ENCODE peak calls at places on chromosome 5, in seven cellular contexts. One of them, this sample, is unnamed.
A peak's percentile ranks its signal among the peaks of the same experiment; 100 is the strongest.

GRCh38 chr5:136396886-136397285 is 31.5 kb upstream of the TRPC7 start:
- DNase-seq in brain microvascular endothelial cell: no peak
- DNase-seq in WERI-Rb-1: peak; percentile 70
- DNase-seq in cardiac fibroblast: no peak
- DNase-seq in Peyer's patch: no peak
- DNase-seq in uterus: no peak
- DNase-seq in PC-3: no peak
- DNase-seq in this sample: no peak

GRCh38 chr5:133775584-133776304 is 163.4 kb upstream of the FSTL4 start:
- DNase-seq in brain microvascular endothelial cell: no peak
- DNase-seq in WERI-Rb-1: no peak
- DNase-seq in cardiac fibroblast: no peak
- DNase-seq in Peyer's patch: no peak
- DNase-seq in uterus: no peak
- DNase-seq in PC-3: no peak
- DNase-seq in this sample: no peak

GRCh38 chr5:176388003-176388340 is 426 bp downstream of the NOP16 start:
- DNase-seq in brain microvascular endothelial cell: peak; percentile 22
- DNase-seq in WERI-Rb-1: no peak
- DNase-seq in cardiac fibroblast: peak; percentile 30
- DNase-seq in Peyer's patch: no peak
- DNase-seq in uterus: no peak
- DNase-seq in PC-3: peak; percentile 23
- DNase-seq in this sample: no peak

GRCh38 chr5:66875325-66875724 is 279.1 kb downstream of the MAST4 start:
- DNase-seq in brain microvascular endothelial cell: no peak
- DNase-seq in WERI-Rb-1: no peak
- DNase-seq in cardiac fibroblast: no peak
- DNase-seq in Peyer's patch: no peak
- DNase-seq in uterus: no peak
- DNase-seq in PC-3: no peak
- DNase-seq in this sample: no peak

GRCh38 chr5:126503602-126504104 is 80.4 kb downstream of the GRAMD2B start:
- DNase-seq in brain microvascular endothelial cell: peak; percentile 45
- DNase-seq in WERI-Rb-1: no peak
- DNase-seq in cardiac fibroblast: peak; percentile 85
- DNase-seq in Peyer's patch: no peak
- DNase-seq in uterus: peak; percentile 66
- DNase-seq in PC-3: no peak
- DNase-seq in this sample: peak; percentile 79

GRCh38 chr5:67246108-67246507 is 49.5 kb upstream of the CD180 start:
- DNase-seq in brain microvascular endothelial cell: peak; percentile 60
- DNase-seq in WERI-Rb-1: peak; percentile 16
- DNase-seq in cardiac fibroblast: peak; percentile 95
- DNase-seq in Peyer's patch: no peak
- DNase-seq in uterus: no peak
- DNase-seq in PC-3: peak; percentile 70
- DNase-seq in this sample: peak; percentile 67

GRCh38 chr5:170302729-170303501 is 5.3 kb upstream of the LCP2 start:
- DNase-seq in brain microvascular endothelial cell: no peak
- DNase-seq in WERI-Rb-1: no peak
- DNase-seq in cardiac fibroblast: peak; percentile 29
- DNase-seq in Peyer's patch: no peak
- DNase-seq in uterus: peak; percentile 58
- DNase-seq in PC-3: no peak
- DNase-seq in this sample: no peak

GRCh38 chr5:171092194-171092593 is 216.9 kb upstream of the TLX3 start:
- DNase-seq in brain microvascular endothelial cell: peak; percentile 59
- DNase-seq in WERI-Rb-1: no peak
- DNase-seq in cardiac fibroblast: peak; percentile 62
- DNase-seq in Peyer's patch: no peak
- DNase-seq in uterus: no peak
- DNase-seq in PC-3: peak; percentile 73
- DNase-seq in this sample: no peak

GRCh38 chr5:131375351-131375750 is 111.5 kb downstream of the CDC42SE2 start:
- DNase-seq in brain microvascular endothelial cell: no peak
- DNase-seq in WERI-Rb-1: no peak
- DNase-seq in cardiac fibroblast: no peak
- DNase-seq in Peyer's patch: no peak
- DNase-seq in uterus: no peak
- DNase-seq in PC-3: no peak
- DNase-seq in this sample: no peak

GRCh38 chr5:95080026-95080425 is 204.9 kb downstream of the MCTP1 start:
- DNase-seq in brain microvascular endothelial cell: no peak
- DNase-seq in WERI-Rb-1: no peak
- DNase-seq in cardiac fibroblast: peak; percentile 2
- DNase-seq in Peyer's patch: no peak
- DNase-seq in uterus: no peak
- DNase-seq in PC-3: no peak
- DNase-seq in this sample: no peak
- H3K4me3 ChIP-seq in brain microvascular endothelial cell: peak overlapping the region; percentile 64
- H3K4me3 ChIP-seq in WERI-Rb-1: no peak overlapping the region
- H3K4me3 ChIP-seq in cardiac fibroblast: no peak overlapping the region
- H3K4me3 ChIP-seq in Peyer's patch: peak overlapping the region; percentile 38
- H3K4me3 ChIP-seq in uterus: peak overlapping the region; percentile 2
- H3K4me3 ChIP-seq in PC-3: peak overlapping the region; percentile 77
- H3K4me3 ChIP-seq in this sample: peak overlapping the region; percentile 53

GRCh38 chr5:88885043-88885442 is 2.1 kb upstream of the MEF2C start:
- DNase-seq in brain microvascular endothelial cell: no peak
- DNase-seq in WERI-Rb-1: no peak
- DNase-seq in cardiac fibroblast: no peak
- DNase-seq in Peyer's patch: no peak
- DNase-seq in uterus: no peak
- DNase-seq in PC-3: no peak
- DNase-seq in this sample: no peak

GRCh38 chr5:88882321-88883038 is 504 bp downstream of the MEF2C start:
- DNase-seq in brain microvascular endothelial cell: peak; percentile 22
- DNase-seq in WERI-Rb-1: no peak
- DNase-seq in cardiac fibroblast: peak; percentile 16
- DNase-seq in Peyer's patch: no peak
- DNase-seq in uterus: no peak
- DNase-seq in PC-3: peak; percentile 21
- DNase-seq in this sample: no peak

GRCh38 chr5:88884435-88884877 is 1.5 kb upstream of the MEF2C start:
- DNase-seq in brain microvascular endothelial cell: no peak
- DNase-seq in WERI-Rb-1: no peak
- DNase-seq in cardiac fibroblast: peak; percentile 20
- DNase-seq in Peyer's patch: no peak
- DNase-seq in uterus: no peak
- DNase-seq in PC-3: no peak
- DNase-seq in this sample: no peak

GRCh38 chr5:88883059-88883565 is at the start of gene MEF2C:
- DNase-seq in brain microvascular endothelial cell: peak; percentile 83
- DNase-seq in WERI-Rb-1: peak; percentile 53
- DNase-seq in cardiac fibroblast: peak; percentile 92
- DNase-seq in Peyer's patch: peak; percentile 73
- DNase-seq in uterus: peak; percentile 80
- DNase-seq in PC-3: peak; percentile 83
- DNase-seq in this sample: peak; percentile 12

DNA sequence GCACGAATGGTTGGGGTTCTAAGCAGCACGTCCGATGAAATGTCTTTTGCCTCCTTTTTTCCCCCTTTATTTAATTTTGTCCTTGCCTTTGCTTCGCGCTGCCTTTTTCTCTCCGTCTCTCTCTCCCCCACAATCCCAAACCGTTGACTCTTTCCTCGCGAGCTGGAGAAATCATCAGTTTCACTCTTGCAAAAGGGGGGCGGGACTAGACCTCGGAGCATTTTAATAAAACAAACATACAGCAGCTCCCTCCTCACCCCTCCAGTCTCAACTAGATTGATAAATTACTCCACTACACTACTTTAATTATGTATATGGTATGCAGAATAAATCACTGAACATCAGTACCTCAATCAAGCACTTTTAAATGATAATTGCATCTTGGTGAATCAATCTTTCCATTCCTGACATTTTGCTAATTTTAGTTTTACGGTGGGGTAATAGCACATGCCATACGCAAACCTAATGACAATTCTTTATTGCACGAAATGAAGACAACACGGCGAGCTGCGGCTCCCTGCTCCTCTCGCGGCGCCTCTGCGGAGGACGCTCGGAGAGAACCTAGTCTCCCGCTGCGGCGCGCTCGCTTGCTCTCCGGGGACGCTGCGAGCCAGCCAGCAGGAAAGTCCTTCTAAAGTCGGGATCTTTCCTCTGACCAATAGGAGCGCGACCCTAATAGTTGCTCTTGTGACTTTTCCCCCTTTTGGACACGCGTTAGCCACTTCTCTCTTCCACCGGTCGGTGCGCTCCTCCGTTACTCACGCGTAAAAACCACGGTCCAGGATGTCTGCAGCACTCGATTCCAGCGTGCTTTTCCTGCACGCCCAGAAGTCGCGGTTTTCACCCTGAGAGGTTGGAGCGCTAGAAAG is 816 bp upstream of the MEF2C start:
- DNase-seq in brain microvascular endothelial cell: peak; percentile 76
- DNase-seq in WERI-Rb-1: peak; percentile 38
- DNase-seq in cardiac fibroblast: peak; percentile 83
- DNase-seq in Peyer's patch: peak; percentile 60
- DNase-seq in uterus: peak; percentile 83
- DNase-seq in PC-3: peak; percentile 67
- DNase-seq in this sample: peak; percentile 19
- TF ChIP-seq CTCF in brain microvascular endothelial cell: peak; percentile 19
- TF ChIP-seq CTCF in WERI-Rb-1: no peak
- TF ChIP-seq CTCF in cardiac fibroblast: no peak
- TF ChIP-seq CTCF in Peyer's patch: no peak
- TF ChIP-seq CTCF in uterus: peak; percentile 4
- TF ChIP-seq CTCF in PC-3: no peak
- TF ChIP-seq CTCF in this sample: no peak

GRCh38 chr5:124832510-124832909 is 86.1 kb upstream of the ZNF608 start:
- DNase-seq in brain microvascular endothelial cell: no peak
- DNase-seq in WERI-Rb-1: no peak
- DNase-seq in cardiac fibroblast: no peak
- DNase-seq in Peyer's patch: no peak
- DNase-seq in uterus: no peak
- DNase-seq in PC-3: no peak
- DNase-seq in this sample: no peak
- H3K4me3 ChIP-seq in brain microvascular endothelial cell: no peak overlapping the region
- H3K4me3 ChIP-seq in WERI-Rb-1: no peak overlapping the region
- H3K4me3 ChIP-seq in cardiac fibroblast: no peak overlapping the region
- H3K4me3 ChIP-seq in Peyer's patch: no peak overlapping the region
- H3K4me3 ChIP-seq in uterus: no peak overlapping the region
- H3K4me3 ChIP-seq in PC-3: no peak overlapping the region
- H3K4me3 ChIP-seq in this sample: no peak overlapping the region

DNA sequence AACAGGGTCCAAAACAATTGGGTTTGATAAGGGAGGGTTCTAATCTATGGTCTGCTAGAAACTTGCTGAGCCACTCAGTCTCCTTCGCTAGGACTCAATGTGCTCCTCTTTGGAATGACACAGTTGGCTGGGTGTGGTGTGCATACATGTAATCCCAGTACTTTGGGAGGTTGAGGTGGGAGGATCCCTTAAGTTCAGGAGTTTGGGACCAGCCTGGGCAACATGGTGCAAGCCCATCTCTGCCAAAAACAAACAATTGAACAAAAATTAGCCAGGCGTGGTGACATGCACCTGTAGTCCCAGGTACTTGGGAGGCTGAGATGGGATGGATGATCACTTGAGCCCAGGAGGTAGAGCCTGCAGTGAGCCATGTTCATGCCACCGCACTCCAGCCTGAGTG is 2.7 kb upstream of the KIF4B start:
- DNase-seq in brain microvascular endothelial cell: no peak
- DNase-seq in WERI-Rb-1: no peak
- DNase-seq in cardiac fibroblast: no peak
- DNase-seq in Peyer's patch: no peak
- DNase-seq in uterus: no peak
- DNase-seq in PC-3: no peak
- DNase-seq in this sample: no peak
- TF ChIP-seq CTCF in brain microvascular endothelial cell: no peak
- TF ChIP-seq CTCF in WERI-Rb-1: no peak
- TF ChIP-seq CTCF in cardiac fibroblast: no peak
- TF ChIP-seq CTCF in Peyer's patch: no peak
- TF ChIP-seq CTCF in uterus: no peak
- TF ChIP-seq CTCF in PC-3: no peak
- TF ChIP-seq CTCF in this sample: no peak

DNA sequence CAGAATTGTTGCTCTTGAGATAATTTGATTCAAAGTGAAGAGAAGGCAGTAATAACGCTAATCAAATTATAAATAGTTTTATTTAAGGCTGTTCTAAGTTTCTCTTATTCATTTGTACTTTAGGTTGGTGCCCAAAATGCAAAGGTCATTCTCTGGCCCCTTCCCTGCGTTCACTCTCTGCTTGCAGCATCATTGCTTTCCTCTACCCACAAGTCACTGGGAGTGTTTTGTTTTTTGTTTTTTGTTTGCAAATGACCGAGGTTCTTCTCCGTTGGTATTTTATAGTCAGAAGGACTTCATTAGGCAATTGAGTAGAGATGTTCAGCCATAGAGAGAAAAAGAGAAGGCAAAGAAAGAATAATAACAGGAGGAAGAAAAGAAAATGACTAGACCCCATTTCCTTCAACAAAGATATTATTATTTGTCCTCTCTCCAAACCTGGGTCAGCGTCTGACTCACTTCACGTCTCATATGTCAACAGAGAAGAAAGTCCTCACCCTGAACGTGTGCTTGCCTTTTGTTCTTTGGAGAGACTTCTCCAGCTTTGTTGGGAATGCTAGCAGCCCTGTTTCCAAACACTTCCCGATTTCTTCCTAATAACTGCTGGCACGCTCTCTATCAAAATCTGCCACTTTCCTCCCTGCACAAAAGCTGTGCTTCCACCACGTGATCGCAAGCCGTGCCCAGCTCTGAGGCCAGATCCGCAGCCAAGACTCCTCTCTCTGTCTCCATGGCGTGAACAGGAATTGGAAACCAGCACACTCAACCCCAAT is 119.8 kb downstream of the EBF1 start:
- DNase-seq in brain microvascular endothelial cell: peak; percentile 44
- DNase-seq in WERI-Rb-1: no peak
- DNase-seq in cardiac fibroblast: peak; percentile 74
- DNase-seq in Peyer's patch: no peak
- DNase-seq in uterus: peak; percentile 50
- DNase-seq in PC-3: peak; percentile 62
- DNase-seq in this sample: no peak
- H3K4me3 ChIP-seq in brain microvascular endothelial cell: peak overlapping the region; percentile 34
- H3K4me3 ChIP-seq in WERI-Rb-1: no peak overlapping the region
- H3K4me3 ChIP-seq in cardiac fibroblast: peak overlapping the region; percentile 11
- H3K4me3 ChIP-seq in Peyer's patch: peak overlapping the region; percentile 8
- H3K4me3 ChIP-seq in uterus: peak overlapping the region; percentile 24
- H3K4me3 ChIP-seq in PC-3: peak overlapping the region; percentile 60
- H3K4me3 ChIP-seq in this sample: peak overlapping the region; percentile 42

DNA sequence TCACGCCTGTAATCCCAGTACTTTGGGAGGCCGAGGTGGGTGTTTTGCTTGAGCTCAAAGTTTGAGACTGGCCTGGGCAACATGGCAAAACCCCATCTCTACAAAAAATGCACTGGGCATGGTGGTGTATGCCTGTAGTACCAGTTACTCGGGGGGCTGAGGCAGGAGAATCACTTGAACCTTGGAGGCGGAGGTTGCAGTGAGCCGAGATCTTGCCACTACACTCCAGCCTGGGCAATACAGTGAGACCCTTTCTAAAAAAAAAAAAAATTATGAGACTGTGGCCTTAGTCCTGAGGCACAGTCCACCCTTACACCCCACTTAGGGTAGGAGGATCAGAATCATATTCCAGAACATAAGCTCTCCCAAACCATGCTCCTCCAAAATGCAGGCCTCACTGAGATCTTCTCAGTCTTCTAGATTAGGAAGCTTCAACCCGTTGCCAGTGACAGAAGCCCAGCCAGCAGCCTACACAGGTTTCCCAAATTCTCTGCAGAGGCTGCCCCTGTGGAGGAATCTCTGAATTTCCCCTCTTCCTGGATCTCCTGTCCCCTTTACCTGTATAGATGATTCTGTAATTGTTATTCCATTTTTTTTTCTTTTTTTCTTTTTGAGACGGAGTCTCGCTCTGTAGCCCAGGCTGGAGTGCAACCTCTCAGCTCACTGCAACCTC is 77.3 kb downstream of the BASP1 start:
- DNase-seq in brain microvascular endothelial cell: no peak
- DNase-seq in WERI-Rb-1: no peak
- DNase-seq in cardiac fibroblast: no peak
- DNase-seq in Peyer's patch: no peak
- DNase-seq in uterus: no peak
- DNase-seq in PC-3: no peak
- DNase-seq in this sample: no peak
- TF ChIP-seq CTCF in brain microvascular endothelial cell: no peak
- TF ChIP-seq CTCF in WERI-Rb-1: no peak
- TF ChIP-seq CTCF in cardiac fibroblast: no peak
- TF ChIP-seq CTCF in Peyer's patch: no peak
- TF ChIP-seq CTCF in uterus: no peak
- TF ChIP-seq CTCF in PC-3: no peak
- TF ChIP-seq CTCF in this sample: no peak

This sample was measured in epithelial cell of proximal tubule.